ENCODE peak calls at places on chromosome 1, in five cellular contexts. W, B, A, M and I are unnamed samples.

GRCh38 chr1:19164274-19165015 is 45.6 kb downstream of the UBR4 start:
- DNase-seq in W (no peak), B (no peak), A (no peak), M (peak), I (no peak)

GRCh38 chr1:91732291-91732953 is 153.5 kb downstream of the TGFBR3 start:
- DNase-seq in W (peak), B (no peak), A (no peak), M (peak), I (no peak)

GRCh38 chr1:159958721-159959380 is 4.8 kb upstream of the SLAMF9 start:
- DNase-seq in W (no peak), B (no peak), A (no peak), M (no peak), I (no peak)

GRCh38 chr1:224052767-224053166 is 61.1 kb upstream of the FBXO28 start:
- DNase-seq in W (peak), B (no peak), A (no peak), M (no peak), I (no peak)

GRCh38 chr1:10510520-10511493 is 36.1 kb downstream of the PEX14 start:
- DNase-seq in W (peak), B (no peak), A (peak), M (peak), I (no peak)

GRCh38 chr1:31605908-31606427 is 11.5 kb upstream of the HCRTR1 start:
- DNase-seq in W (peak), B (no peak), A (peak), M (no peak), I (peak)

GRCh38 chr1:92837062-92837461 is 5.2 kb downstream of the RPL5 start:
- DNase-seq in W (peak), B (no peak), A (no peak), M (no peak), I (no peak)

GRCh38 chr1:30750751-30751291 is 6.8 kb downstream of the LAPTM5 start:
- DNase-seq in W (no peak), B (no peak), A (peak), M (no peak), I (peak)

GRCh38 chr1:154730251-154730650 is 122.3 kb upstream of the ADAR start:
- DNase-seq in W (peak), B (no peak), A (no peak), M (peak), I (no peak)

GRCh38 chr1:3409737-3410434 is 44.6 kb upstream of the ARHGEF16 start:
- DNase-seq in W (peak), B (peak), A (no peak), M (peak), I (no peak)

GRCh38 chr1:209815931-209816338 is 10.0 kb upstream of the IRF6 start:
- DNase-seq in W (no peak), B (no peak), A (no peak), M (no peak), I (no peak)

GRCh38 chr1:24236170-24237045 is 49.3 kb upstream of the IFNLR1 start:
- DNase-seq in W (peak), B (no peak), A (peak), M (peak), I (no peak)

GRCh38 chr1:36384542-36385409 is 948 bp downstream of the STK40 start:
- DNase-seq in W (peak), B (peak), A (peak), M (peak), I (peak)

GRCh38 chr1:214901718-214902117 is 180.8 kb upstream of the KCNK2 start:
- DNase-seq in W (peak), B (no peak), A (no peak), M (no peak), I (no peak)

GRCh38 chr1:180083164-180083563 is 71.5 kb upstream of the QSOX1 start:
- DNase-seq in W (peak), B (no peak), A (no peak), M (no peak), I (no peak)

GRCh38 chr1:41513388-41513745 is 28.9 kb upstream of the EDN2 start:
- DNase-seq in W (no peak), B (no peak), A (no peak), M (no peak), I (no peak)

GRCh38 chr1:34478460-34479076 is 276.3 kb upstream of the GJB5 start:
- DNase-seq in W (no peak), B (no peak), A (no peak), M (no peak), I (no peak)

GRCh38 chr1:173330149-173330951 is 123.2 kb upstream of the TNFSF4 start:
- DNase-seq in W (peak), B (no peak), A (no peak), M (no peak), I (no peak)

GRCh38 chr1:46131093-46131492 is 1.3 kb downstream of the PIK3R3 start:
- DNase-seq in W (peak), B (no peak), A (no peak), M (no peak), I (peak)
- H3K27ac ChIP-seq in W (no peak), B (no peak), A (no peak), M (peak), I (peak)

DNA sequence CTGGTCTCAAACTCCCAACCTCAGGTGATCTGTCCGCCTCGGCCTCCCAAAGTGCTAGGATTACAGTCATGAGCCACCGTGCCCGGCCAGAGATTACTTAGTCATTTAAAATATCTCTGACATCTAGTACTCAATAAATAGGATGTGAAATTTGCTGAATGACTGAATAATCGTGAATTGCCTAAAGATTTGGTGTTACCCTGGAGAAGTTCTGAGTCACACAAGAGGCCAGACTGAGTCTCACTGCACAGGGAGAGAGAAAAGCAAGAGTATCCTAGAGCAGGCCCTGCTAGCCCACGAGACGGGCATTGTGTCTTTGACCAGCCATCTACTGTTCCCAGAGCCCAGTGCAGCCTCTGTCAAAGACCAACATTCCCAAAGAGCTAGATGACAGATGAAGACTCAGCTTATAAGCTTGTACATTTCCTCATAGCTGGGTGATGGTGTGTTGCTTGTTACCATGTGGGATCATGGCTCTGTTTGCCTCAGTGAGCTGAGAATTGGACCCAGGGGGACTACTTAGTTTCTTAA is 5.5 kb upstream of the EIF4G3 start:
- DNase-seq in W (peak), B (no peak), A (no peak), M (no peak), I (no peak)
- H3K27ac ChIP-seq in W (peak), B (no peak), A (no peak), M (no peak), I (no peak)

GRCh38 chr1:206872139-206872538 is 6.7 kb downstream of the IL20 start:
- DNase-seq in W (no peak), B (no peak), A (no peak), M (no peak), I (no peak)

GRCh38 chr1:206878456-206878855 is 13.0 kb downstream of the IL20 start:
- DNase-seq in W (no peak), B (no peak), A (no peak), M (no peak), I (peak)

GRCh38 chr1:206875752-206876380 is 10.4 kb downstream of the IL20 start:
- DNase-seq in W (no peak), B (no peak), A (no peak), M (no peak), I (no peak)

GRCh38 chr1:206867716-206868115 is 2.3 kb downstream of the IL20 start:
- DNase-seq in W (peak), B (no peak), A (no peak), M (no peak), I (no peak)

DNA sequence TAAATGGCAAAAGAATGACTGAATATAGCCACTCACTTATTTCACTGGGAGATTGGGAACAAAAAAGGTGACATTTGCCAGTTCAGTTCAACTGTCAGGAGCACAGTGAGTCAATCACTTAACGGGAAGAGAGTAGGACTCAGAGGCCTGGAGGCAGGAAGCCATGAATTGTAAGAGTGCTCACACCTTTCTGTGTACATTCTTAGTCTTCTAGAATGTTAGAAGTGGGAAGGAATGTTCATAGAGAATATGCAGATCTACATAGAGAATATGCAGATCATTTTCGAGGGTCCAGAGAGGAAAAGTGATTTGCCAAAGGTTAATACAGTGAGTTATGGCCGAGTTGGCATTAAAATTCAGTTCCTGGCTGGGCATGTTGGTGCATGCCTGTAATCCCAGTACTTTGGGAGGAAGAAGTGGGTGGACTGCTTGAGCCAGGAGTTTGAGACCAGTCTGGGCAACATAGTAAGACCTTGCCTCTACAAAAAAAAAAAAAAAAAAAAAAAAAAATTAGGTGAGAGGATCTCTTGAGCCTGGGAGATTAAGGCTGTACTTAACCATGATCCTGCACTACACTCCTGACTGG is 8.3 kb downstream of the IL20 start:
- DNase-seq in W (no peak), B (no peak), A (no peak), M (no peak), I (no peak)
- H3K27ac ChIP-seq in W (no peak), B (no peak), A (no peak), M (no peak), I (no peak)

DNA sequence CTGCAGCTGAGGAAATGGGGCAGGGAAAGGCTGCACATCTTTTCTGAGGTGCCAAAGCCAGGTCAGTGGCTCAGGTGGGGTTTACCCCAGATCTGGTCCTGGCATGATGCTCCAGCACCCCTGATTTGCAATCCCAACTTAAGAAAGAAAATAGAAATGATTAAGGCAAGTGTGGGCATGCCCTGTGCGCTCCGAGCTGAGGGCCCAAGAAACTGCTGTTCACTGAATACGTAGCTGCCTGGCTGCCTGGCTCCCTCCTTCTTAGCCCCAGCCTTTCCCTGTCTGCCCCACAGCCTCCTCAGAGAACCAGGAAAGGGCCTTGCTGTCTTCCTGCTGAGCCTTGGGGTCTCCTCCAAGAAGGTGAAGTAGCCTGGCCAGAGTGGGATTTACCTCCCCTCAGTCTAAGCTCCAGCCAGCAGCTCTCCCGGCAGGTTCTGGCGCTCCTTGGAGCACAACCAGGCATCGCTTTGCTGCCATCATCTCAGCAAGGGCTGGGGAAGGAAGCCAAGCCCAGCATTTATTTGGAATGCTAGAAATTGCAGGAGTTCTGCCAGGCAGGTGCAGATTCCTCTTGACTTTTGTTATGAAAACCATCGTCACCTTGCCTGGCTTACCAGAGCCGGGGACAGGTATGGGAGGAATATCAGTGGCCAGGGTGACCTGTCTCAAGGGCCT is 51.3 kb upstream of the SELENON start:
- DNase-seq in W (no peak), B (no peak), A (no peak), M (no peak), I (no peak)
- H3K27ac ChIP-seq in W (no peak), B (no peak), A (no peak), M (no peak), I (no peak)

DNA sequence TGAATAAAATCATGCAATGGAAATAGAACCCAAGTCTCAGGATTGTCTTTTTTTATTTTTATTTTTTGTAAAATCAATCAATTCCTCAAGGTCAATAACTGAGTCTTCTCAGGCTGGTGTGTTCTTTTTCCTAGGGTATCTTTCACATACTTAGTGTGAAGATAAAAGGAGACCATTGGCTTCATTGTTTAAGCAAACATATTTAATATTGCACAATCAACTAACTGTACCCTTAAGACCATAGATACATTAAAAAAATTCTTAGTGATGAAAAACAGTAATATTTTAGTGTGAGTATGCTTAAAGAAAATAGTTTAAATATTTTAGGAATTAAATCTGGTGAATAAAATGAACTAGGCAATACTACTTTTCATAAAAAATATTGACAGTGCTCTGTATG is 31.4 kb downstream of the PDE4B start:
- DNase-seq in W (no peak), B (no peak), A (no peak), M (no peak), I (no peak)
- H3K27ac ChIP-seq in W (no peak), B (no peak), A (no peak), M (no peak), I (no peak)

DNA sequence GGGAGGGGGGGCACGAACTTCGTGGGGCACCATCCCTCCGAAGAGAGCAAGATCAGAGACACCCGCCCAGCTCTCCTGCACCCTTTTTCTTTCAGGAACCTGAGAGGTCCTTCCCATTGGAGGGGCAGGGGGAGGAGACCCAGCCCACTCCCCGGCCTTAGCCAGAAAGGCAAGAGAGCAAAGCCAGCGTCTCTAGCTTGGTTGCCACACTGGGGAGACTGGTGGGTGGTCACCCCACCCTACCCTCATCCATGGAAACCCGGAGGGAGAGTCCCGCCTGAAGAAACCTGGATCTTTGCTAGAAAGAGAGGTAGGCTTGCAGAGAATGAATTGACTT is 246 bp downstream of the ATP2B4 start:
- DNase-seq in W (no peak), B (no peak), A (no peak), M (no peak), I (no peak)
- H3K27ac ChIP-seq in W (peak), B (no peak), A (peak), M (peak), I (no peak)

DNA sequence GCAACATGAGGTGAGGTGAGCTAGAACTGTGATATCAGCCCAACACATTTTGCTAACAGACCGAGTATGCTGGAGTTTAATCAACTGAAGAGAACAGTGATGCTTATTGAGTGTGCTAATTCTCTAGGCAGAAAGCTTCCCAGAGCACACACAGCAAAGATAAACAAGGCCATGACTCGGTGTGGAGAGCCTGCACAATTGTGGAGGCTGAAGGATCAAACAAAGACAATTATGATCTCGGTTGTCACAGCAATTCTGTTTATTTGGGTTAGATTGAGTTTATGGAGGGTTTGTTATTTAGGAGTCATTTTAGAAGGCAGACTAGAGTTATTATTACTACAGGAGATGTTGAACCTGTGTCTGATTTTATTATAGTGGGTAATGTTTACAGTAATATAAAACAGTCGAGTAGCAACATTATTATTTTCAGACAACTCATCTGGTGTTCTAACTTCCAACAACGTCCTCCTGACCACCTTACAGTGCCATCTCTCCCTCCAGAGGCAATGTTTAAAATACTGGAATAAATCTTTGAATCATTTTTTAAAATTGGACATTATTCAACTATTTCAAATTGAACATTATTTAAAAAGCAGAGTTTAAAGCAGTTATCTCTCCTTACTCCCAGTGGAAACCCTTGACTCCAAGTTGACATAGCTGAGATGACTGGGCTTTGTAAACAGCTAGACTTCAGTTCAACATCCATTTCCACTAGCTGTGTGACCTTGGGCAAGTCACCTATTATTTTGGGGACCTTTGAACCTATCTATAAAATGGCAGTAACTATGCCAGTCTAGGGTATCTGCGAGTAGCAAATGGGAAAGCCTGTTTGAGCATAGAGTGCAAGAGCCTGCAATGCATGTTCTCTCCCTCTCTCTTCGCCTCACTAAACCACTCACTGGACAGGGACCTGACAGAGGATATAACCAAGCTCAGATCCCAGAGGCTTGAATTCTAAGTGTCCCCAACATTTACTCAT is 40.0 kb downstream of the DPT start:
- DNase-seq in W (no peak), B (peak), A (no peak), M (peak), I (no peak)
- H3K27ac ChIP-seq in W (no peak), B (peak), A (no peak), M (peak), I (no peak)

DNA sequence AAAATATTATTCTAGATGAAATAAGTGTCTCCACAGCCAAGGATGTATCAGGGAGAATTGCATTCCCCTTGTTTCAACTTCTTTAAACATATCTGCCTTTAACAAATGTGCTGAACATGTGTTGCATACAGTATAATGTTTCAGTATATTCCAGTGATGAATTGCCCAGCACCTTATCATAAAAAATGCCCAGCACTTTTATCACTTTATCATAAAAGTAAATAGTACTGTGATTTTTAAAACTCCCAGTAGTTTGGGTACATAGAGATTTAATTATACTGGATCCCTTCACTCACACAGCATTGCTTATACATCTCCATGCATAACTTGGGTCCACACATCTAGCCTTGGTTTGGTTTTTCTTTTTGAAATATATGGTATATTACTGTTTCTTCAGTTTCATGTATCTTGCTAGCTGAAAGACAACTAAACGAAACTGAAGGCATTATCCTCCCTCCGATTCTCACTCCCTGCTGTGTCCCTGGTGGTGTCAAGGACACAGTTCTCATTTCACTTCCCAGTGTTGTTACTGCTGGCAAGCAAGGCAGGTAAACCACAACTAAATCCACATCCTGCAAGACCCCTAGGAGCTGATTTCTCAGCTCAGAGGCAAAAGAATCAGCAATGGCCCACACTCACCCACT is 118.2 kb upstream of the SLC44A3 start:
- DNase-seq in W (no peak), B (no peak), A (no peak), M (no peak), I (no peak)
- H3K27ac ChIP-seq in W (peak), B (peak), A (no peak), M (peak), I (no peak)

GRCh38 chr1:168470821-168471473 is 72.8 kb downstream of the XCL2 start:
- DNase-seq in W (peak), B (peak), A (peak), M (peak), I (no peak)
- H3K27ac ChIP-seq in W (peak), B (no peak), A (no peak), M (peak), I (no peak)

GRCh38 chr1:234988536-234988935 is 140.1 kb downstream of the TOMM20 start:
- DNase-seq in W (no peak), B (no peak), A (no peak), M (no peak), I (no peak)

GRCh38 chr1:234989479-234990327 is 138.9 kb downstream of the TOMM20 start:
- DNase-seq in W (no peak), B (no peak), A (no peak), M (no peak), I (no peak)

GRCh38 chr1:234990328-234990675 is 138.3 kb downstream of the TOMM20 start:
- DNase-seq in W (no peak), B (no peak), A (no peak), M (no peak), I (no peak)

GRCh38 chr1:234988160-234988528 is 140.5 kb downstream of the TOMM20 start:
- DNase-seq in W (no peak), B (no peak), A (no peak), M (no peak), I (no peak)

GRCh38 chr1:234989019-234989418 is 139.6 kb downstream of the TOMM20 start:
- DNase-seq in W (peak), B (peak), A (peak), M (no peak), I (no peak)
- H3K27ac ChIP-seq in W (no peak), B (peak), A (no peak), M (no peak), I (no peak)